ENCODE peak calls at places on chromosomes 16 and 17, in seven cellular contexts. E is esophagus squamous epithelium, G is heart left ventricle, U is stomach, R is prostate gland, P is adrenal gland, A is breast epithelium. H is an unnamed sample.

GRCh38 chr16:69105501-69106361 is at the start of gene HAS3:
- DNase-seq in E (no peak), G (no peak), U (peak), R (peak), P (peak), A (no peak), H (peak)

GRCh38 chr17:56392274-56392673 is 201.2 kb upstream of the NOG start:
- DNase-seq in E (no peak), G (no peak), U (no peak), R (no peak), P (no peak), A (no peak), H (no peak)

GRCh38 chr16:51508813-51509212 is 357.7 kb upstream of the SALL1 start:
- DNase-seq in E (no peak), G (no peak), U (no peak), R (no peak), P (no peak), A (no peak), H (no peak)

GRCh38 chr16:72934661-72935403 is 113.1 kb downstream of the ZFHX3 start:
- DNase-seq in E (no peak), G (no peak), U (no peak), R (no peak), P (peak), A (no peak), H (no peak)

GRCh38 chr16:695355-696089 is 5.3 kb upstream of the WDR24 start:
- DNase-seq in E (no peak), G (no peak), U (peak), R (no peak), P (peak), A (peak), H (peak)

GRCh38 chr16:19223235-19223847 is 55.3 kb downstream of the SYT17 start:
- DNase-seq in E (no peak), G (no peak), U (peak), R (no peak), P (peak), A (no peak), H (peak)

GRCh38 chr17:42698736-42699414 is 16.5 kb downstream of the CNTNAP1 start:
- DNase-seq in E (no peak), G (no peak), U (no peak), R (no peak), P (peak), A (no peak), H (no peak)

GRCh38 chr16:56651586-56651985 is at the start of gene MT1B:
- DNase-seq in E (no peak), G (no peak), U (no peak), R (no peak), P (no peak), A (no peak), H (no peak)

GRCh38 chr17:61455754-61456681 is 3.8 kb downstream of the TBX4 start:
- DNase-seq in E (no peak), G (no peak), U (no peak), R (no peak), P (no peak), A (no peak), H (no peak)

GRCh38 chr16:12323007-12323699 is 346.6 kb downstream of the SNX29 start:
- DNase-seq in E (no peak), G (no peak), U (no peak), R (no peak), P (no peak), A (no peak), H (no peak)

GRCh38 chr16:67481561-67482259 is 753 bp upstream of the ATP6V0D1 start:
- DNase-seq in E (no peak), G (peak), U (peak), R (no peak), P (peak), A (no peak), H (peak)

DNA sequence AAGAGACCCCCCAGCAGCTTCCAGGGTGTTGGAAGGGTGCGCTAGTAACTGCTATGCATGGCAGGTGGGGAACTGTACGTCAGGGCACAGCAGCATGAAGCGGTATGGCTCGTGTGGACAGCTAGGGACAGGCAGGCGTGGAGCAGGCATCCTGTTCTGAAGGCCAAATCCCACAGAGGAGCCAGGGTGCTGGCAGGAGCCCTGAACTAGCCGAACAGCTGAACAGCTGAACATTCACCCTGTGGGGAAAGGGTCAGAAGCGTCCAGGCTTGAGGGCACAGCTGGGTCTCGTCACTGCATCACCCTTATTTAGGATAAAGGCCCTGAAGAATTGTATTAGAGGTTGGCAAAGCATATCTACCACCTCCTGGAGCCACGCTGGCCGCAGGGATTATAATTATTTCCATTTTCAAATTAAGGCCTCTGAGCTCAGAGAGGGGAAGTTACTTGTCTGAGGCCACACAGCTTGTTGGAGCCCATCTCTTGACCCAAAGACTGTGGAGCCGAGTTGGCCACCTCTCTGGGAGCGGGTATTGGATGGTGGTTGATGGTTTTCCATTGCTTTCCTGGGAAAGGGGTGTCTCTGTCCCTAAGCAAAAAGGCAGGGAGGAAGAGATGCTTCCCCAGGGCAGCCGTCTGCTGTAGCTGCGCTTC is 3.3 kb upstream of the STH start:
- DNase-seq in E (no peak), G (peak), U (no peak), R (no peak), P (no peak), A (no peak), H (no peak)
- TF ChIP-seq POLR2A in E (no peak), G (no peak), U (no peak), R (no peak), P (no peak), A (no peak), H (no peak)

DNA sequence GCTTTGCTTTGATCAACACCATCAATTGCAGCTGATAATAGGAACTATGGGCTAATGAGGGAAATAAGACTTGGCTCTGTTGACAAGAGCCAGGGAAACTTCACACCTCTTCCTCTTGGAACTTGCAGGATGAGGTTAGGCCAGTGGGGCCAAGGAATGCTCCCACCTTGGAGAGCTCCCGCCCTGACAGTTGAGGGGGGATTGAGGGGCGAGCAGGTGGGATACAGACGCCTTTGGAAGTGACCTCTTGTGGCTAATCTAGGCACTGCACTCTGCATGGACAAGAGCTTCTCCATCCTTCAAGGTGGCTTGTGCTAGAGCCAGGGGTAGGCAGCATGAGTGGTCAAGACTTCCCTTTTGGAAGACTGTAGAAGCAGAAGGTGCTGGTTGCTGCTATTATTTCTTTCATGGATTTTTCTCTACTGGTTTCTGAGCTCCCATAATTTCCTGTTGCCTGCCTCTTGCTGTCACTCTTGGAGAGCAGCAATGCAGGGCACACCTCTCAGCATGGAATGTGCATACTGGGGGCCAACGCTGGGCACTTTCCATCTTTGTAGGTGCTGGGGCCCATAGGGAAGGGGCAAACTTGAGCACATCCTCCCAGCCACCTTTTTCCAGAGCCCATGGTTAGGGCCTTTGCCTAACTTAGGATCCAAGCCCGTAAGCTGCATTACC is 2.3 kb upstream of the PHF12 start:
- DNase-seq in E (no peak), G (peak), U (peak), R (peak), P (peak), A (no peak), H (peak)
- TF ChIP-seq CTCF in E (peak), G (peak), U (peak), R (peak), P (peak), A (peak), H (peak)

DNA sequence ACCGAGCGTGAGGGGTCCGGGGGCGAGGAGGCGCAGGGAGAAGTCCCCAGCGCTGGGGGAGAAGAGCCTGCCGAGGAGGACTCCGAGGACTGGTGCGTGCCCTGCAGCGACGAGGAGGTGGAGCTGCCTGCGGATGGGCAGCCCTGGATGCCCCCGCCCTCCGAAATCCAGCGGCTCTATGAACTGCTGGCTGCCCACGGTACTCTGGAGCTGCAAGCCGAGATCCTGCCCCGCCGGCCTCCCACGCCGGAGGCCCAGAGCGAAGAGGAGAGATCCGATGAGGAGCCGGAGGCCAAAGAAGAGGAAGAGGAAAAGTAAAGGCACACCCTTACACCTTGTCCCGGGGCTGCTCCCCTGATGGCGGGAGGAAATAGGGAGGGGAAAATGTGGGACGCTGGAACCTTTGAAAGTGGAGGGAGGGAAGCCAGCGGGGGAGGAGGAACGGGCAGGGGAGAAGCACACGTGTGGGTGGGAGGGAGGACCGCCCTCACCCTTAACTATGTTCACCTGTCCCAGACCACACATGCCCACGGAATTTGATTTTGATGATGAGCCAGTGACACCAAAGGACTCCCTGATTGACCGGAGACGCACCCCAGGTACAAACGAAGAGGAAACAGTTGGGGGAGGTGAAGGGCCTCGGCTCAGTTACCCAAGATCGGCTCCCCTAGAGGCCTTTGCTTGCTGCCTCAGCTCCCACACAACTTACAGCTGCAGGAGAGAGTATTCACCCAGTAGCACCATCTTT is 916 bp downstream of the PAGR1 start:
- DNase-seq in E (no peak), G (peak), U (peak), R (peak), P (peak), A (no peak), H (peak)
- TF ChIP-seq POLR2A in E (no peak), G (no peak), U (no peak), R (peak), P (peak), A (no peak), H (no peak)

DNA sequence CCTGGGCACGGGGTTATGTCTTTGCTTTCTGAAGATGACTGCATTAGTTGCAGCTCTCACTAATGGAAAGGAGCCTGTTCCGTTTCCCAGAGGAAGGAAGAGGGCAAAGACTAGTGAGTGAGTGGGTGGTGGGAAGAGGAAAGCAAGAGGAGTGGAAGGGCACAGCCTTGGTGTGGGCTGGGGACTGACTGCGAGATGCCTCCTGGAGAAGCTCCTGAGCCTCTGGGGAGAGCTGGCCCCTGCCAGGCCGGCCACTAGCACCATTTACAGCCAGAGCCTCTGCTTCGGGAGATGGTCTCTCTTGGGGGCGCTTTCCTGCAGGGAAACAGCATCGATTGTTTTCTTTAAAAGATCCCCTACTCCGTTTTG is 825 bp upstream of the RHBDL3 start:
- DNase-seq in E (no peak), G (no peak), U (no peak), R (no peak), P (no peak), A (no peak), H (no peak)
- TF ChIP-seq CTCF in E (no peak), G (no peak), U (no peak), R (no peak), P (no peak), A (no peak), H (no peak)

DNA sequence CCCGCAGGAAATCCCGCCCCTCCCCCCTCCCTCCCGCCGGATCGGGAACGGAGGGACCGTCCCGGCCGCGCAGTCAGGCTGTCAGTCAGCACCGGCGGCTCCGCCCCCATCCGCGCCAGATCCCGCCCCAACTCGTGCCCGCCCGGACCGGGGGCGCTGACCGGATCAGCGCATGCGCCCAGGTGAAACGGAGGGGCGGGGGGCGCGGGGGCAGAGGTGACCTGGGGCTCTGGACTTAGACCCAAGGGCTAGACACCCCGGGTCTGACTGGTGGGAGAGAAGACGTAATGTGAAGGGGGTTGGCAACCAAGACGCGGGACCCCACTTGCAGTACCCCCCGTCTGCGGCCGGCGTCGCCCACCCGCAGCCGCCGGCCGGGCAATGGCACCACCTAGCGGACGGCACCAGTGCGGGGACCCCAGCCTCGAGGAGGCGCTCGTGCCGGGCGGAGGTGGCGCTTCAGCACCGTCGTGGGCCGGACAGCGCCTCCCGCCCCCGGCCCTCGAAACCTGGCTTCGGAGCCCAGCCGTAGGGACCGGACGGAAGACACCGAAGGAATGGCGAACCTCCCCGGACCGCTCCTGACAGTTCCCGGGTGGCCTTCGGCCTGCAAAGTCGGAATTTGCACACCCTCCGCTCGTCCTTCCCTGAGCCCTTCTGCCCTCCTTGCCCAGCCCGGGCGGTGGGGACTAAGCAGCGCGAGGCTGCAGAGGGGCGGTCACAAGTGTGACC is at the start of gene CASKIN2:
- DNase-seq in E (peak), G (peak), U (peak), R (peak), P (peak), A (peak), H (peak)
- TF ChIP-seq POLR2A in E (no peak), G (no peak), U (no peak), R (peak), P (no peak), A (no peak), H (no peak)

H was measured in thyroid gland.